ENCODE peak calls at places on chromosomes 5 and 9, in seven cellular contexts. B is transverse colon; R is CD8-positive, alpha-beta T cell; A is A549; E is cardiac muscle cell; U is IMR-90; W is right atrium auricular region. Q is an unnamed sample.

GRCh38 chr9:130680836-130681768 is 12.5 kb upstream of the EXOSC2 start:
- DNase-seq in W (peak), U (peak), B (peak), A (peak), E (peak), R (peak), Q (peak)

GRCh38 chr9:14303526-14303925 is 10.4 kb downstream of the NFIB start:
- DNase-seq in R (no peak), W (no peak), B (no peak), U (no peak), A (no peak), E (no peak), Q (no peak)

GRCh38 chr9:14770592-14770991 is 48.1 kb upstream of the CER1 start:
- DNase-seq in W (no peak), U (no peak), R (no peak), B (no peak), E (no peak), A (no peak), Q (no peak)

GRCh38 chr5:2307631-2308030 is 424.9 kb upstream of the IRX4 start:
- DNase-seq in B (no peak), A (no peak), W (no peak), U (no peak), E (no peak), R (no peak), Q (no peak)

GRCh38 chr5:1386274-1386717 is 41.4 kb upstream of the CLPTM1L start:
- DNase-seq in W (no peak), B (peak), R (peak), E (peak), A (no peak), U (no peak), Q (peak)

GRCh38 chr9:137478613-137479314 is 19.6 kb upstream of the NSMF start:
- DNase-seq in B (no peak), R (no peak), E (no peak), W (no peak), U (peak), A (no peak), Q (no peak)

GRCh38 chr5:136080113-136080482 is 51.3 kb downstream of the TGFBI start:
- DNase-seq in E (peak), A (no peak), U (no peak), W (no peak), B (no peak), R (no peak), Q (no peak)

GRCh38 chr9:37972346-37972745 is 68.4 kb upstream of the SLC25A51 start:
- DNase-seq in A (no peak), B (no peak), U (peak), E (peak), R (no peak), W (no peak), Q (no peak)

GRCh38 chr9:78009156-78009555 is 22.5 kb downstream of the GNAQ start:
- DNase-seq in E (no peak), B (no peak), R (no peak), A (no peak), U (no peak), W (no peak), Q (no peak)

GRCh38 chr9:91071185-91071990 is 269.8 kb downstream of the SYK start:
- DNase-seq in A (no peak), R (no peak), E (peak), U (peak), W (peak), B (no peak), Q (no peak)

GRCh38 chr9:134959126-134959970 is 41.6 kb upstream of the FCN1 start:
- DNase-seq in E (no peak), B (no peak), W (no peak), R (no peak), A (no peak), U (no peak), Q (no peak)

DNA sequence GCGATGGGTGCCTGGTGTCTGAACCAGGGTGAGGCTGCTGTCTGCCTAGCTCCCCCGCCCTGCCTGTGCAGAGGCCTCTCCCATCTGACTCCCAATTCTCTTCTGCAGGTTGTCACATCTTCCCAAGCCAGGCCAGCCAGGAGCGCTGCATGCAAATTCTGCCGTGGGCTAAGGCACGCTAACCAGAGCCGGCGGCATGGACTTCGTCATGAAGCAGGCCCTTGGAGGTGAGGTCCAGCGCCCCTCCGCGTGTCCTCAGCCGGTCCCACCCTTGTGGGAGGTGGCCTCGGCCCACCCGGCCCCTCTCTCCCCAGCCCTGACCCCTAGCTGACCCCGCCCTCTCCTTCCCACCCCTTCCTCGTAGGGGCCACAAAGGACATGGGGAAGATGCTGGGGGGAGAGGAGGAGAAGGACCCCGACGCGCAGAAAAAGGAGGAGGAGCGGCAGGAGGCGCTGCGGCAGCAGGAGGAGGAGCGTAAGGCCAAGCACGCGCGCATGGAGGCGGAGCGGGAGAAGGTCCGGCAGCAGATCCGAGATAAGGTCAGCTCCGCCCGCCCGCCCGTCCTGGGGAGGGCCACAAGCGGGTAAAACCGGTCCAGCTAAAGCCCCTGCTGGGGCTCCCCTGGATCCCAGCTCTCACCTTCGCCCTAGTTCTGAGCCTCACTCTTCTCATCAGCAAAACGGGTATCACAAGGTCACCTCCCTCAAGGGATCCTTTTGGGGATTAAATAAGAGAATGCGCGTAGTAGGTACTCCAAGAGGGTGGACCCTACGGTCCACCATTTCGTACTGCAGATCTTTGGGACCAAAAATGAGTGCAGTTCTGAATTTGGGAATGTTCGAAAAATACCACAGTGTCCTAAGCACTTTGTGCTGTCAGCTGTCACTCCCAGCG is 7.4 kb downstream of the CPLX2 start:
- DNase-seq in A (no peak), B (no peak), R (no peak), E (peak), U (no peak), W (no peak), Q (no peak)
- TF ChIP-seq CTCF in A (no peak), B (no peak), R (no peak), E (no peak), U (no peak), W (no peak), Q (no peak)

GRCh38 chr9:116112236-116112635 is 41.4 kb upstream of the PAPPA start:
- DNase-seq in R (no peak), E (peak), B (no peak), U (peak), W (no peak), A (peak), Q (no peak)
- TF ChIP-seq CTCF in R (no peak), E (peak), B (no peak), U (peak), W (no peak), A (peak), Q (no peak)

DNA sequence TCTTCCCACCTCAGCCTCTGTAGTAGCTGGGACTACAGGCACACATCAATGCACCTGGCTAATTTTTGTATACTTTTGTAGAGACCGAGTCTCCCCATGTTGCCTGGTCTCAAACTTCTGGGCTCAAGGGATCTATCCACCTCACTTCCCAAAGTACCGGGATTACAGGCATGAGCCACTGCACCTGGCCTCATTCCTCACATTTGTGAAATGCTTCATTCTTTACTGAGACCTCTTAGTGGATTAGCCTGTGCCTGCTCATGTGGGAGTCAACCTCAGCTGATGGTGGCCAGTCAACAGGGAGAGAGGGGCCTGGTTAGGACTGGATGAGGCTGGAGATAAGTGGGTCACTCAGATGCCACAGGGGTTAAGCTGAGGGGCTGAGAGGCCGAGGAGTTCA is 37.3 kb upstream of the CLK4 start:
- DNase-seq in R (no peak), A (no peak), E (no peak), U (no peak), W (no peak), B (no peak), Q (no peak)
- TF ChIP-seq CTCF in R (no peak), A (no peak), E (no peak), U (no peak), W (no peak), B (no peak), Q (no peak)

GRCh38 chr9:133353548-133353947 is 2.7 kb downstream of the SURF1 start:
- DNase-seq in W (no peak), A (no peak), U (no peak), R (no peak), B (no peak), E (no peak), Q (no peak)

GRCh38 chr9:133355881-133356357 is 368 bp downstream of the SURF1 start:
- DNase-seq in E (no peak), U (no peak), B (no peak), W (no peak), R (no peak), A (no peak), Q (no peak)

GRCh38 chr9:133354766-133355165 is 1.5 kb downstream of the SURF1 start:
- DNase-seq in A (no peak), U (no peak), R (no peak), W (no peak), E (no peak), B (no peak), Q (no peak)

GRCh38 chr9:133357656-133358055 is 1.3 kb downstream of the SURF2 start:
- DNase-seq in R (no peak), E (no peak), U (no peak), W (no peak), B (no peak), A (no peak), Q (no peak)

DNA sequence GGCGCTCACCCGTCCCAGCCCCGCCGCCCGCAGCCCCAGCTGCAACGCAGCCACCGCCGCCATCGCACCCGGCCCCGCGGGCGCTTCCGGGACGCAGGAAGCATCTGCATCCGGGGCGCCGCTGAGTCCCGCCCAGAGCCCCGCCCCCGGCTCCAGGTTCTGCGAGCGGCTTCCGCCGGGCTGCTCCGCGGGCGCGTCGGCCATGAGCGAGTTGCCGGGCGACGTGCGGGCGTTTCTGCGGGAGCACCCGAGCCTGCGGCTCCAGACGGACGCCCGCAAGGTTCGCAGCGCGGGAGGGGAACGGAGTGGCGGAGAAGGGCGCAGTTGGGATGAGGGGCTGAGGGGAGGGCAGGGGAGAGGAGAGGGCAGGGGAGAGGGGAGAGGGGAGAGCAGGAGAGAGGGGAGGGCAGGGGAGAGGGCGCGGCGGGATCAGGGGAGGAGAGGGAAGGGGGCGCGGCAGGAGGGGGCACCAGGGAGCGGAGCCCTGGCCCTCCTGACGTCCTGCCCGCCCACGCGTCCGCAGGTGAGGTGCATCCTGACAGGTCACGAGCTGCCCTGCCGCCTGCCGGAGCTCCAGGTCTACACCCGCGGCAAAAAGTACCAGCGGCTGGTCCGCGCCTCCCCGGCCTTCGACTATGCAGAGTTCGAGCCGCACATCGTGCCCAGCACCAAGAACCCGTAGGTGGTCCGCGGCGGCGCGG is at the start of the genes SURF1 and SURF2:
- DNase-seq in E (peak), B (peak), W (peak), U (peak), A (peak), R (peak), Q (peak)
- TF ChIP-seq CTCF in E (no peak), B (no peak), W (no peak), U (no peak), A (no peak), R (no peak), Q (no peak)